ENCODE peak calls at places on chromosomes 16 and 17, in nine cellular contexts. M is tibial artery, J is OCI-LY7, W is NT2/D1, T is astrocyte, K is heart right ventricle, I is A549, F is Caco-2, X is stomach. G is an unnamed sample.

GRCh38 chr16:4777339-4778049 is 10.5 kb upstream of the ZNF500 start:
- DNase-seq in M (no peak), J (no peak), W (no peak), T (no peak), K (no peak), I (no peak), F (no peak), X (no peak), G (no peak)

GRCh38 chr16:87234601-87235000 is 82.6 kb downstream of the C16orf95 start:
- DNase-seq in M (no peak), J (no peak), W (no peak), T (no peak), K (no peak), I (no peak), F (no peak), X (no peak), G (no peak)

GRCh38 chr17:77701996-77702395 is 256.5 kb upstream of the TNRC6C start:
- DNase-seq in M (peak; percentile 11), J (no peak), W (no peak), T (no peak), K (no peak), I (no peak), F (no peak), X (no peak), G (no peak)

GRCh38 chr16:79171504-79172240 is 428.9 kb downstream of the MAF start:
- DNase-seq in M (no peak), J (no peak), W (no peak), T (no peak), K (no peak), I (no peak), F (no peak), X (no peak), G (no peak)

GRCh38 chr17:21289902-21290571 is 5.5 kb downstream of the MAP2K3 start:
- DNase-seq in M (no peak), J (no peak), W (no peak), T (no peak), K (peak; percentile 85), I (no peak), F (no peak), X (no peak), G (no peak)

GRCh38 chr17:44502598-44503079 is 567 bp downstream of the GPATCH8 start:
- DNase-seq in M (no peak), J (peak; percentile 21), W (no peak), T (peak; percentile 6), K (no peak), I (peak; percentile 18), F (no peak), X (peak; percentile 26), G (no peak)

GRCh38 chr16:81863630-81864352 is 84.7 kb downstream of the PLCG2 start:
- DNase-seq in M (no peak), J (peak; percentile 91), W (no peak), T (no peak), K (no peak), I (no peak), F (no peak), X (no peak), G (no peak)

GRCh38 chr16:31487720-31488629 is 5.1 kb downstream of the SLC5A2 start:
- DNase-seq in M (no peak), J (no peak), W (no peak), T (no peak), K (no peak), I (peak; percentile 26), F (peak; percentile 78), X (peak; percentile 75), G (no peak)

GRCh38 chr16:62256406-62256805 is 220.2 kb upstream of the CDH8 start:
- DNase-seq in M (no peak), J (no peak), W (no peak), T (no peak), K (no peak), I (peak; percentile 4), F (no peak), X (no peak), G (no peak)

GRCh38 chr16:15643453-15644305 is 725 bp upstream of the MARF1 start:
- DNase-seq in M (no peak), J (peak; percentile 78), W (no peak), T (peak; percentile 30), K (peak; percentile 40), I (peak; percentile 74), F (no peak), X (no peak), G (peak; percentile 37)

GRCh38 chr17:72598705-72599104 is 477.9 kb downstream of the SOX9 start:
- DNase-seq in M (no peak), J (no peak), W (no peak), T (no peak), K (no peak), I (no peak), F (no peak), X (no peak), G (no peak)

GRCh38 chr16:84618428-84619102 is 687 bp upstream of the COTL1 start:
- DNase-seq in M (peak; percentile 75), J (no peak), W (peak; percentile 70), T (peak; percentile 99), K (no peak), I (peak; percentile 96), F (peak; percentile 91), X (no peak), G (peak; percentile 37)

GRCh38 chr17:30226878-30227277 is 8.6 kb downstream of the SLC6A4 start:
- DNase-seq in M (no peak), J (no peak), W (no peak), T (no peak), K (no peak), I (no peak), F (no peak), X (no peak), G (no peak)

GRCh38 chr17:62618647-62619412 is 8.6 kb upstream of the MRC2 start:
- DNase-seq in M (no peak), J (no peak), W (no peak), T (no peak), K (no peak), I (no peak), F (no peak), X (no peak), G (no peak)

GRCh38 chr16:77998350-77999023 is 23.9 kb upstream of the CLEC3A start:
- DNase-seq in M (no peak), J (no peak), W (no peak), T (no peak), K (no peak), I (no peak), F (no peak), X (no peak), G (no peak)

DNA sequence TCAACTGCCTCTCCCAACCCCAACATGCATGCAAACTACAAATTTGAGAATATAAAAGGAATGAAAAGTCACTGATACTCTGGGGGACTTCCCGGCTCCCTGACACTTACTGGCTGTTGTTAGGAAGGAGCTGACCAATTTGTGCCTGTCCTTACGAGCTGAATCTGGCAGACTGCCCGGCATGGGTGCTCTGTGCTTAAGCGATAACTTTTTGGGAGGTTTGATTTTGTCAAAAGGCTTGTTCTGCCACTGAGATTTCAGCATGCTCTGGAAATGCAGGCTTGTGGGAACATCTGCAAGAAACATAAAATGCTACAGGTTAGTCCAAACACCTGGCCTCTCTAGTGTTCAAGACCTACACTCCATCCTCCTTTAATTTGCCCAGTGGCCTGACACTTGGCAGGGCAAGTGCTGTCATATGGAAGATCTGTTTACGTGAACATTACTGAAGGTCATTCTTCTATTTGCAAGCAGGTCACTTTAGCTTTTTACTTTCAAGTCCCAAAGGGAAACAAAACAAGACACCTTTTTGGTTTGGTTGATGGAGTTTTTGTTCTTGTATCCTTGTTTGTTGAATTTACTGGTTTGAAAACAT is 40.6 kb downstream of the STH start:
- DNase-seq in M (no peak), J (no peak), W (no peak), T (no peak), K (peak; percentile 44), I (no peak), F (no peak), X (no peak), G (no peak)
- H3K4me1 ChIP-seq in M (no peaks in the 10 kb centered on the region), J (peaks cover 7% of the 10 kb centered on the region), W (no peaks in the 10 kb centered on the region), T (no peaks in the 10 kb centered on the region), K (peaks cover 29% of the 10 kb centered on the region), I (peaks cover 9% of the 10 kb centered on the region), F (no peaks in the 10 kb centered on the region), X (peaks cover 45% of the 10 kb centered on the region), G (no peaks in the 10 kb centered on the region)

GRCh38 chr17:81033535-81034167 is 1.3 kb upstream of the BAIAP2 start:
- DNase-seq in M (peak; percentile 72), J (no peak), W (no peak), T (no peak), K (no peak), I (no peak), F (no peak), X (no peak), G (no peak)
- H3K4me1 ChIP-seq in M (no peaks in the 10 kb centered on the region), J (peaks cover 5% of the 10 kb centered on the region), W (peaks cover 17% of the 10 kb centered on the region), T (peaks cover 35% of the 10 kb centered on the region), K (peaks cover 67% of the 10 kb centered on the region), I (peaks cover 11% of the 10 kb centered on the region), F (peaks cover 30% of the 10 kb centered on the region), X (peaks cover 68% of the 10 kb centered on the region), G (peaks cover 10% of the 10 kb centered on the region)

DNA sequence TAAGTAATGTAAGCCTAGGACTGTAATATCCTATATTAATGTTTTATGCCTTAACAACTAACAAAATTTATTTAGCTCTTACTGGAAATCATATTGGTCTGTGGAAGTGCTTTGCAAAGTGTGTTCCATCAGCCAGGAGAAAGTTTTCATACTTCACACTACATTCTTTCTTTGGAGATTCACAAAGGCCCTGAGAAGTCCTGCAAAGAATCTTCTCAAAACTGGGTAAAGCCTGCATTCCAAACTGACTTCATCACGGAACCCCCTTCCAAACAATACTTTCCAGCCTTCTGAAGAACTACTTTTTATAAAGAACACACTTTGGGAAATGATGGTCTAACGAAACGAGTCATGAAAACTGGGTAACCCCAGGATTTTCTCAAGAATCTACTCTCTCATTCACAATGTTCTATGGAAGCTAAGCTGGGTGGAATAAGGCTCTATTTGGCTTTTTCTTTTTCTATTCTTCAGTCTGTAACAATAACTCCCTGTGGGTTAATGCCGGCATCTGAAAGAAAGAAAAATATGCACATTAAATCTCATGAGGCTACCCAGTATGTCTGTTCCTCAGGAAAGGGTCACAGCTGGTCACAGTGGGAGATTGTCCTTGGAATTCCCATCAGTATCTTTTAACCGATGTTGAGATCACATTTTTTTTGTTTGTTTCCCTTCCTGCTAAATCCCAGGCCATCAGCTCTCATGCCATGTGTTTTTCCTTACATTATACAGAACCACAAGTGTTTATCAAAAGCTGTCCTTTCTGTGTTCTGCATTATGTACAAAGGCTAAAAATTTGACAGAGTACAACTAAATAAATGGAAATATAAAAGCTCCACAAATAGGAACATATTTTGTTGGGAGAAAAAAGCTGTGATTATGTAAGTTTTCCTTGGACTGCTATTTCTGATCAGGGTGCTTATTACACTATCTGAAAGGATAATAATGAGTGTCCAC is 12.8 kb upstream of the AKAP1 start:
- DNase-seq in M (no peak), J (no peak), W (no peak), T (no peak), K (no peak), I (no peak), F (no peak), X (no peak), G (peak; percentile 45)
- H3K4me1 ChIP-seq in M (no peaks in the 10 kb centered on the region), J (peaks cover 12% of the 10 kb centered on the region), W (no peaks in the 10 kb centered on the region), T (no peaks in the 10 kb centered on the region), K (peaks cover 6% of the 10 kb centered on the region), I (no peaks in the 10 kb centered on the region), F (no peaks in the 10 kb centered on the region), X (no peaks in the 10 kb centered on the region), G (peaks cover 17% of the 10 kb centered on the region)

DNA sequence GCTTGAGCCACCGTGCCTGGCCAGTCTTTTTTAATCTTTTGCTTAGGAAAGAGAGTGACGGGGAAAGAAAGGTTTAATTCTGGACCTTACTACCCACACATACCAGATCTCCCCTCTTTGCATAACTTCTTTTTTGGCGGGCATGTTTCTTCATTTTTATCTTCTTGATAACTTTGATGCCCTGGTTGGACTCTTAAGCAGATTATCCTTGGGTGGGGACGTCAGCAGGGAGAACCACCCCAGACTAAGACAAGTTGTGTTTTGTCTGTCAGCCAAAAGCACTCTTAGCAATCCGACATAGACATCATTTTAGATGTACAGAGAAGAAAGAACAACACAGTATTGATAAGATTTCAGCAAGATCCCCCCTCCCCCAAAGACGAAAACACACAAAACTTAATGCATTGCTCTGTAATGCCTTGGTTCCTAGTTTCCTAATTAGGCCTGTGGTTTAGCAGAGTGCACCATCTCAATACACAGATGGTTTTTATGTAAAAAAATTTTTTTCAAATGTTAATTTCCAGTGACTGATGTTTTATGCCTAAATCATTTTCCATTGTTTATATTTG is 99.9 kb downstream of the MSI2 start:
- DNase-seq in M (no peak), J (peak; percentile 86), W (no peak), T (no peak), K (no peak), I (no peak), F (no peak), X (peak; percentile 1), G (no peak)
- H3K4me1 ChIP-seq in M (no peaks in the 10 kb centered on the region), J (peaks cover 87% of the 10 kb centered on the region), W (peaks cover 8% of the 10 kb centered on the region), T (peaks cover 7% of the 10 kb centered on the region), K (peaks cover 78% of the 10 kb centered on the region), I (peaks cover 7% of the 10 kb centered on the region), F (peaks cover 31% of the 10 kb centered on the region), X (peaks cover 41% of the 10 kb centered on the region), G (peaks cover 38% of the 10 kb centered on the region)